ENCODE peak calls at places on chromosome 12, in four cellular contexts. One of them, this sample, is unnamed.

GRCh38 chr12:65362231-65362630 is 83.7 kb downstream of the MSRB3 start:
- DNase-seq in cardiac muscle cell: no peak
- DNase-seq in fibroblast of lung: peak
- DNase-seq in cardiac fibroblast: no peak
- DNase-seq in this sample: peak

GRCh38 chr12:27844427-27845090 is 64.5 kb upstream of the MANSC4 start:
- DNase-seq in cardiac fibroblast: peak
- DNase-seq in cardiac muscle cell: peak
- DNase-seq in fibroblast of lung: peak
- DNase-seq in this sample: no peak

GRCh38 chr12:103627189-103627855 is 40.2 kb downstream of the STAB2 start:
- DNase-seq in cardiac fibroblast: no peak
- DNase-seq in cardiac muscle cell: no peak
- DNase-seq in fibroblast of lung: no peak
- DNase-seq in this sample: no peak

GRCh38 chr12:67650127-67650495 is 1.6 kb downstream of the DYRK2 start:
- DNase-seq in cardiac muscle cell: no peak
- DNase-seq in cardiac fibroblast: peak
- DNase-seq in fibroblast of lung: no peak
- DNase-seq in this sample: no peak

GRCh38 chr12:115303751-115304309 is 619.9 kb upstream of the TBX3 start:
- DNase-seq in cardiac fibroblast: no peak
- DNase-seq in cardiac muscle cell: no peak
- DNase-seq in fibroblast of lung: no peak
- DNase-seq in this sample: no peak

GRCh38 chr12:117671734-117672133 is 297.1 kb downstream of the KSR2 start:
- DNase-seq in cardiac fibroblast: no peak
- DNase-seq in fibroblast of lung: peak
- DNase-seq in cardiac muscle cell: peak
- DNase-seq in this sample: peak

GRCh38 chr12:55188974-55189556 is 31.8 kb upstream of the OR10A7 start:
- DNase-seq in cardiac fibroblast: peak
- DNase-seq in cardiac muscle cell: peak
- DNase-seq in fibroblast of lung: peak
- DNase-seq in this sample: peak

GRCh38 chr12:47725893-47726292 is 603 bp upstream of the ENDOU start:
- DNase-seq in cardiac muscle cell: peak
- DNase-seq in cardiac fibroblast: peak
- DNase-seq in fibroblast of lung: peak
- DNase-seq in this sample: peak

GRCh38 chr12:121811434-121812319 is 7.9 kb downstream of the SETD1B start:
- DNase-seq in cardiac muscle cell: peak
- DNase-seq in fibroblast of lung: peak
- DNase-seq in cardiac fibroblast: peak
- DNase-seq in this sample: peak

GRCh38 chr12:29921307-29921706 is 137.6 kb upstream of the TMTC1 start:
- DNase-seq in fibroblast of lung: peak
- DNase-seq in cardiac fibroblast: peak
- DNase-seq in cardiac muscle cell: peak
- DNase-seq in this sample: no peak

GRCh38 chr12:68538722-68539614 is 71.7 kb upstream of the RAP1B start:
- DNase-seq in fibroblast of lung: peak
- DNase-seq in cardiac fibroblast: peak
- DNase-seq in cardiac muscle cell: peak
- DNase-seq in this sample: peak

GRCh38 chr12:54127538-54128259 is 61.1 kb downstream of the SMUG1 start:
- DNase-seq in cardiac muscle cell: no peak
- DNase-seq in fibroblast of lung: no peak
- DNase-seq in cardiac fibroblast: no peak
- DNase-seq in this sample: no peak
- H3K4me3 ChIP-seq in cardiac muscle cell: no peak
- H3K4me3 ChIP-seq in fibroblast of lung: peak
- H3K4me3 ChIP-seq in cardiac fibroblast: no peak
- H3K4me3 ChIP-seq in this sample: peak

GRCh38 chr12:84508325-84508861 is 404.2 kb downstream of the SLC6A15 start:
- DNase-seq in cardiac fibroblast: peak
- DNase-seq in cardiac muscle cell: peak
- DNase-seq in fibroblast of lung: peak
- DNase-seq in this sample: peak
- TF ChIP-seq CTCF in cardiac fibroblast: peak
- TF ChIP-seq CTCF in cardiac muscle cell: peak
- TF ChIP-seq CTCF in fibroblast of lung: peak
- TF ChIP-seq CTCF in this sample: peak

GRCh38 chr12:123388948-123389559 is 5.1 kb downstream of the KMT5A start:
- DNase-seq in cardiac fibroblast: no peak
- DNase-seq in fibroblast of lung: no peak
- DNase-seq in cardiac muscle cell: no peak
- DNase-seq in this sample: no peak

GRCh38 chr12:123390415-123391093 is 6.6 kb downstream of the KMT5A start:
- DNase-seq in cardiac muscle cell: no peak
- DNase-seq in fibroblast of lung: no peak
- DNase-seq in cardiac fibroblast: no peak
- DNase-seq in this sample: peak

GRCh38 chr12:123393747-123394146 is 9.8 kb downstream of the KMT5A start:
- DNase-seq in cardiac muscle cell: no peak
- DNase-seq in cardiac fibroblast: no peak
- DNase-seq in fibroblast of lung: no peak
- DNase-seq in this sample: peak

GRCh38 chr12:123389560-123390351 is 5.8 kb downstream of the KMT5A start:
- DNase-seq in cardiac fibroblast: peak
- DNase-seq in cardiac muscle cell: no peak
- DNase-seq in fibroblast of lung: peak
- DNase-seq in this sample: no peak

DNA sequence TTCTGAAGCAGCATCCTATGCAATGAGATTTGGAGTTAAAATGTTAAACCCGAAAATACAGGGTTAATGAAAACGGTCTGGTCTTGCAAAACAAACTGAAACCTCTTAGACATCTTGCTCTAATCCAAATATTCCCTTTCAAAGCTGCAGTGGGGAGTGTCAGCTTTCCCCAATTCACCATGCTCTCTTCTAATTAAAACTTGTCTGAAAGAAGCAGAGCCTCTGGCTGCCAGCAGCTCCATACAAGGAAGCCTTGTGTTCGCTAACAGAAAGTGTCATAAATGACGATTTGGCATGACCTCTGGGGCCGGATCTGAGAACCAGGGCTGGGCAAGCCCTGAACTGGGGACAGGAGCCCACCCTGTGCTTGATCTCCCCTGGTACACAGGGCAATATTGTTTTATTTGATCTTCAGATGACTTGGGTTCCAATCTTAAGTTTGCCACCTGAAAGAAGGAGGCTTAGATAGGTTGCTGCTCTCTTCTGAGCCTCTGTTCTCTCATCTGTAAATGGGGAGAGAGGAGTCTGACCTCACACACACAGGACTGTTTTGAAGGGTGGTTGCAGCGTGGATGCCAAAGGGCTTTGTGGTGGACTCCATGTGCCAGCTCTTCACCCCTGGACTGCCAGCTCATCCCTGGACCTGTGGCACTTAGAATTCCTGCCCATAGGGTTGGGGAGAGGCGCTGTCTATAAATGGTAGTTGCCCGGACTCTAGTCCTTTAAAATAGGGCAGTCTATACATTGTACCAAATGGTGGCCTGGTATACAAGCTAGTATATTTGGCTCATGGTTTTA is 7.8 kb downstream of the KMT5A start:
- DNase-seq in cardiac muscle cell: no peak
- DNase-seq in cardiac fibroblast: no peak
- DNase-seq in fibroblast of lung: no peak
- DNase-seq in this sample: peak
- H3K4me3 ChIP-seq in cardiac muscle cell: no peak
- H3K4me3 ChIP-seq in cardiac fibroblast: no peak
- H3K4me3 ChIP-seq in fibroblast of lung: no peak
- H3K4me3 ChIP-seq in this sample: peak

DNA sequence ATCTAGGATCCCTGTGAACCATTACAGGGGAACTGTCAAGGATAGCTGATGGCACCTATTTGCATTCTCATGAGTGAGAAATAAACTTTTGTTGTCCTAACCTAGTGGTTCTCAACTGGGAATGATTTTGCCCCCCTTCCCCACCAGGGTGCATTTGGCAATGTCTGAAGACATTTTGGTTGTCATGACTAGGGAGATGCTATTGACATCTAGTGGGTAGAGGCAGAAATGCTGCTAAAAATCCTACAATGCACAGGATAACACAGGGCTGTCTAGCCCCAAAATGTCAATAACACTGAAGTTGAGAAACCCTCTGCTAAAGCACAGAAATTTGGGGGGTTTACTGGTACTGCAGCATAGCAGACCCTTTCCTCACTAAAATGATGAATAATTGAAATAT is 140.9 kb upstream of the SRRM4 start:
- DNase-seq in cardiac fibroblast: no peak
- DNase-seq in fibroblast of lung: no peak
- DNase-seq in cardiac muscle cell: no peak
- DNase-seq in this sample: no peak
- TF ChIP-seq CTCF in cardiac fibroblast: no peak
- TF ChIP-seq CTCF in fibroblast of lung: no peak
- TF ChIP-seq CTCF in cardiac muscle cell: no peak
- TF ChIP-seq CTCF in this sample: no peak

GRCh38 chr12:120689397-120690082 is 2.6 kb downstream of the MLEC start:
- DNase-seq in cardiac muscle cell: no peak
- DNase-seq in fibroblast of lung: peak
- DNase-seq in cardiac fibroblast: no peak
- DNase-seq in this sample: no peak
- H3K4me3 ChIP-seq in cardiac muscle cell: peak
- H3K4me3 ChIP-seq in fibroblast of lung: peak
- H3K4me3 ChIP-seq in cardiac fibroblast: peak
- H3K4me3 ChIP-seq in this sample: peak

This sample was measured in AG10803.